ENCODE peak calls at places on chromosome 1, in eight cellular contexts. P is IMR-90, H is heart left ventricle, U is H1, G is body of pancreas, I is transverse colon, B is ovary, N is tibial nerve. Q is an unnamed sample.
A peak's percentile ranks its signal among the peaks of the same experiment; 100 is the strongest.

GRCh38 chr1:9025474-9025873 is 749 bp downstream of the SLC2A7 start:
- DNase-seq in U (no peak), N (no peak), H (no peak), G (no peak), I (no peak), P (no peak), B (no peak), Q (no peak)

GRCh38 chr1:64478594-64479248 is 8.8 kb downstream of the CACHD1 start:
- DNase-seq in N (no peak), H (no peak), G (no peak), U (no peak), I (no peak), B (no peak), P (no peak), Q (no peak)

GRCh38 chr1:204366759-204367158 is 7.0 kb upstream of the PLEKHA6 start:
- DNase-seq in I (no peak), G (no peak), P (no peak), H (no peak), B (no peak), U (peak; percentile 92), N (no peak), Q (no peak)

GRCh38 chr1:37794372-37795339 is 1.0 kb downstream of the MANEAL start:
- DNase-seq in N (no peak), B (no peak), I (no peak), U (peak; percentile 55), H (no peak), P (no peak), G (no peak), Q (no peak)

GRCh38 chr1:6497215-6497866 is 5.9 kb upstream of the PLEKHG5 start:
- DNase-seq in B (peak; percentile 51), H (peak; percentile 73), P (no peak), N (no peak), G (peak; percentile 58), I (peak; percentile 57), U (no peak), Q (no peak)

GRCh38 chr1:159869173-159869572 is 6.7 kb upstream of the VSIG8 start:
- DNase-seq in G (peak; percentile 29), U (no peak), H (no peak), P (peak; percentile 86), I (peak; percentile 45), B (no peak), N (no peak), Q (no peak)

GRCh38 chr1:110004583-110004982 is 20.0 kb downstream of the AHCYL1 start:
- DNase-seq in U (no peak), H (no peak), N (no peak), B (no peak), P (no peak), G (no peak), I (no peak), Q (no peak)

GRCh38 chr1:167447521-167448136 is 70.7 kb downstream of the CD247 start:
- DNase-seq in P (no peak), U (no peak), B (no peak), N (no peak), I (peak; percentile 64), H (no peak), G (peak; percentile 55), Q (no peak)

GRCh38 chr1:98420376-98421097 is 241.0 kb upstream of the SNX7 start:
- DNase-seq in I (no peak), H (no peak), U (no peak), G (no peak), N (no peak), B (no peak), P (peak; percentile 50), Q (no peak)

GRCh38 chr1:110879758-110880606 is 7.0 kb downstream of the CD53 start:
- DNase-seq in P (no peak), B (no peak), U (no peak), G (no peak), N (no peak), H (no peak), I (peak; percentile 15), Q (no peak)

GRCh38 chr1:245807954-245808719 is 653.4 kb downstream of the KIF26B start:
- DNase-seq in G (no peak), N (no peak), P (no peak), H (no peak), I (no peak), B (no peak), U (peak; percentile 24), Q (no peak)

GRCh38 chr1:147613506-147613905 is 56.8 kb downstream of the ACP6 start:
- DNase-seq in B (no peak), U (no peak), I (no peak), H (no peak), G (no peak), N (no peak), P (peak; percentile 31), Q (no peak)

DNA sequence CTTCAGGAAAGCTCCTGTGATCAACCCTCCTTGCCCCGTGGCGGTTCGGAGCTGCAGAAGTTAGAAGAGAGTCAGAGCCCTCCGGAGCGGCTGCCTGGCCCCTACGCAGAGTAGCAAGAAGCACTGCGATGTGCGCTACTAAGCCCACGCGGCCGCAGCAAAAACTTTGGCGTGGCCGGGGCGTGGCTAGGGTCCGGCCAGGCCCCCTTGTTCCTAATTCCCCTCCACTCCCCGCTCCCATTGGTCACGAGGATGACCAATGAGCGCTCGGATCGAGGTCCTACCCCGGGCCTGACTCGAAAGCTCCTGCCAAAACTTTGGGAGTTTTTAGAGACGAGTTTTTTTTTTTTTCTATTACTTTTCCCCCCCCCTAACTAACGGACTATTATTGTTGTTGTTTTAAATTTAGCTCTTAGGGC is at the start of gene HLX:
- DNase-seq in N (peak; percentile 81), B (peak; percentile 79), G (peak; percentile 73), U (peak; percentile 78), P (peak; percentile 92), H (peak; percentile 95), I (peak; percentile 86), Q (peak; percentile 98)
- TF ChIP-seq POLR2A in N (peak; percentile 74), B (no peak), G (peak; percentile 64), U (no peak), P (peak; percentile 59), H (peak; percentile 90), I (peak; percentile 80), Q (peak; percentile 58)

DNA sequence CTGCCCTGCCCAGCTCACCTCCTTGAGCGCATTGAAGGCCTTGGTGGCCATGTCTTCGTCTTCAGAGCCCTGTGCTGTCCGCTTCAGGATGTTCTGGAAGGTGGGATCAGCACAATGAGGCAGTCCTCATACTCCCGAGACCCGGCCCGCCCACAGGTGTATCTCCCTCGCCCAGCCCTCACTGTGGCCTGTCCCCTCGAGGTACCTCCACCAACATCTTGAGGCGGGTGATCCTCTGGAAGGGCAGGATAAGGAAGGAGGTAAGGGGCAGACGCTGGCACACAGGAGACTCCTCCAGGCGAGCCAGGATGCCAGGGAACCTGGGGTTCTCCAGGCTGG is 7.2 kb downstream of the ARHGEF19 start:
- DNase-seq in U (no peak), G (no peak), N (no peak), B (no peak), P (no peak), H (no peak), I (no peak), Q (no peak)
- TF ChIP-seq CTCF in U (no peak), G (no peak), N (no peak), B (no peak), P (no peak), H (no peak), I (no peak), Q (no peak)

GRCh38 chr1:85607126-85607912 is 26.8 kb downstream of the CCN1 start:
- DNase-seq in H (no peak), G (peak; percentile 29), U (peak; percentile 77), I (no peak), P (peak; percentile 100), N (no peak), B (no peak), Q (no peak)

GRCh38 chr1:85609976-85610375 is 29.4 kb downstream of the CCN1 start:
- DNase-seq in B (no peak), I (no peak), H (no peak), P (no peak), N (no peak), G (no peak), U (no peak), Q (no peak)

GRCh38 chr1:85607913-85608250 is 27.3 kb downstream of the CCN1 start:
- DNase-seq in I (no peak), N (no peak), G (no peak), H (no peak), U (peak; percentile 38), B (no peak), P (peak; percentile 53), Q (no peak)

GRCh38 chr1:85606414-85606800 is 25.8 kb downstream of the CCN1 start:
- DNase-seq in N (no peak), U (no peak), P (peak; percentile 37), I (no peak), H (no peak), B (no peak), G (no peak), Q (no peak)

GRCh38 chr1:85608851-85609250 is 28.3 kb downstream of the CCN1 start:
- DNase-seq in I (no peak), G (no peak), B (no peak), P (no peak), U (no peak), N (no peak), H (no peak), Q (no peak)
- H3K27ac ChIP-seq in I (no peak overlapping the region), G (no peak overlapping the region), B (no peak overlapping the region), P (peak overlapping the region; percentile 91), U (no peak overlapping the region), N (no peak overlapping the region), H (no peak overlapping the region), Q (no peak overlapping the region)

GRCh38 chr1:232512712-232513111 is 117.2 kb downstream of the SIPA1L2 start:
- DNase-seq in I (no peak), U (no peak), G (no peak), B (no peak), H (no peak), P (no peak), N (no peak), Q (no peak)

GRCh38 chr1:232510367-232511110 is 119.4 kb downstream of the SIPA1L2 start:
- DNase-seq in H (no peak), U (no peak), G (no peak), B (no peak), I (no peak), P (no peak), N (no peak), Q (no peak)

GRCh38 chr1:232508161-232508661 is 121.7 kb downstream of the SIPA1L2 start:
- DNase-seq in U (no peak), P (no peak), I (no peak), B (no peak), H (no peak), G (no peak), N (no peak), Q (no peak)

GRCh38 chr1:232509570-232509969 is 120.4 kb downstream of the SIPA1L2 start:
- DNase-seq in I (no peak), N (no peak), H (no peak), G (no peak), B (no peak), P (peak; percentile 29), U (no peak), Q (no peak)

DNA sequence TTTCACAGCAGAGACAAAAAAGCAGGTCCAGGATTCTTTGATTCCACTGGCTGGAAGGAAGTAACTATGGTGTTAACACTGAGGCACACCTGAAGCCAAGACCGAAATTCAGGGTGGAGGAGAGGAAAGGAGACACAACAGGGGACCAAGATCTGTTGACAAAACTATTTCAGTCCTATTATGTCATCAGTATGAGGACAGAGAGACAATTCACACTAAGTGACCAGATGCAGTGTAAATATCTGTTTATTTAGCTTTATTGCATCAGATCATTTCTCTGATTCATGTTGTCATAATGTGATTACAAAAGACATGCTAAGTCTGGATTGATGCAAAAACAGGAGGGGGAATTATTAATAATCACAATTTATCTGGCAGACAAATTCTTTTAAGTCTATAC is 118.8 kb downstream of the SIPA1L2 start:
- DNase-seq in G (no peak), B (no peak), N (no peak), P (no peak), U (no peak), I (no peak), H (no peak), Q (no peak)
- TF ChIP-seq POLR2A in G (no peak), B (no peak), N (no peak), P (no peak), U (no peak), I (no peak), H (no peak), Q (no peak)

Q was measured in esophagus muscularis mucosa.